ENCODE peak calls at places on chromosome X, in four cellular contexts. V, R, Z and C are unnamed samples.

GRCh38 chrX:19811807-19812604 is 75.4 kb downstream of the SH3KBP1 start:
- DNase-seq in V (no peak), R (no peak), Z (no peak), C (no peak)

GRCh38 chrX:107836958-107837357 is 11.3 kb downstream of the MID2 start:
- DNase-seq in V (no peak), R (no peak), Z (no peak), C (no peak)

GRCh38 chrX:10620121-10620699 is at the start of gene MID1:
- DNase-seq in V (peak; percentile 74), R (peak; percentile 90), Z (peak; percentile 79), C (peak; percentile 78)

GRCh38 chrX:69027181-69028005 is 137.9 kb downstream of the PJA1 start:
- DNase-seq in V (no peak), R (no peak), Z (no peak), C (peak; percentile 45)

GRCh38 chrX:43000121-43000520 is 222.2 kb upstream of the PPP1R2C start:
- DNase-seq in V (no peak), R (no peak), Z (no peak), C (no peak)

GRCh38 chrX:40157228-40158035 is 59.7 kb upstream of the BCOR start:
- DNase-seq in V (no peak), R (no peak), Z (no peak), C (no peak)

GRCh38 chrX:41468647-41469323 is 21.6 kb downstream of the NYX start:
- DNase-seq in V (no peak), R (peak; percentile 22), Z (no peak), C (no peak)

GRCh38 chrX:129791961-129792570 is 12.3 kb downstream of the SASH3 start:
- DNase-seq in V (no peak), R (no peak), Z (no peak), C (no peak)

GRCh38 chrX:155888139-155888538 is 7.0 kb downstream of the VAMP7 start:
- DNase-seq in V (no peak), R (no peak), Z (no peak), C (no peak)

GRCh38 chrX:149510386-149510785 is 5.3 kb upstream of the IDS start:
- DNase-seq in V (no peak), R (no peak), Z (no peak), C (no peak)
- TF ChIP-seq CTCF in V (no peak), R (no peak), Z (no peak), C (no peak)

DNA sequence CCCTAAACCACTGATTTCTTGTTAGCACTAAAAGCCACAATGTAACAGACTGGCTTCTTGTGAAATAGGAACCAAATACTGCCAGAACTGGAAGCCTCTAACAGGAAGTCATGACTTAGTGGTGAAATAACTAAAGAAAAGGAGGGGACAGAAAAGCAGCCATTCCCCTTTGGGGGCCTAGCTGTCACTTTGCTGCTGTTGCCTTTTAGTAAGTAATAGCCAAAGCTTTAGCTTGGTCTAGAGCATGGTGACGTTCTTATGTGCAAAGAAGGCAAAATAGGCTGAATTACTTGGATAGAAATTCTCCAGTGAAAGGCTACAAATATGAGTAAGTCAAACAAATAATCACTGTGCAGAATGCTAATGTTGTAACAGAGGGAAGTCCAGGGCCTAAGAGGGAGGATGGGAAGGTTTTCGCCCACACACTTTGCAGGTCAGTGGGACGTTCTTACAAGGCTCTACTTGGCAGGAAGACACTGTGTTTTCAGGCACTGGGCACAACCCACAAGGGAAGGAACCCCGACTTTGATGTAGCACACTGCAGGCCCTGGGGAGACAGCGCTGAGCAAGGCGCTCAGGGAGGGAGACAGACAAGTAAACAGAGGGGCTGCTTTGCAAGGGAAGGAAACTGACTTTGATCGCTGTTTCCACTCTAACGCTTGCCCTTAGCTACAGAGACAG is 16.6 kb downstream of the GAB3 start:
- DNase-seq in V (peak; percentile 71), R (peak; percentile 70), Z (peak; percentile 72), C (no peak)
- H3K4me1 ChIP-seq in V (no peaks in the 10 kb centered on the region), R (peaks cover 28% of the 10 kb centered on the region), Z (no peaks in the 10 kb centered on the region), C (peaks cover 13% of the 10 kb centered on the region)

GRCh38 chrX:48573690-48574269 is 504 bp upstream of the RBM3 start:
- DNase-seq in V (peak; percentile 53), R (peak; percentile 24), Z (peak; percentile 69), C (peak; percentile 57)

GRCh38 chrX:48578661-48579128 is 4.4 kb downstream of the RBM3 start:
- DNase-seq in V (no peak), R (no peak), Z (no peak), C (no peak)

GRCh38 chrX:48576108-48576507 is 1.8 kb downstream of the RBM3 start:
- DNase-seq in V (no peak), R (no peak), Z (no peak), C (no peak)

GRCh38 chrX:48575642-48576041 is 1.4 kb downstream of the RBM3 start:
- DNase-seq in V (no peak), R (no peak), Z (no peak), C (no peak)

DNA sequence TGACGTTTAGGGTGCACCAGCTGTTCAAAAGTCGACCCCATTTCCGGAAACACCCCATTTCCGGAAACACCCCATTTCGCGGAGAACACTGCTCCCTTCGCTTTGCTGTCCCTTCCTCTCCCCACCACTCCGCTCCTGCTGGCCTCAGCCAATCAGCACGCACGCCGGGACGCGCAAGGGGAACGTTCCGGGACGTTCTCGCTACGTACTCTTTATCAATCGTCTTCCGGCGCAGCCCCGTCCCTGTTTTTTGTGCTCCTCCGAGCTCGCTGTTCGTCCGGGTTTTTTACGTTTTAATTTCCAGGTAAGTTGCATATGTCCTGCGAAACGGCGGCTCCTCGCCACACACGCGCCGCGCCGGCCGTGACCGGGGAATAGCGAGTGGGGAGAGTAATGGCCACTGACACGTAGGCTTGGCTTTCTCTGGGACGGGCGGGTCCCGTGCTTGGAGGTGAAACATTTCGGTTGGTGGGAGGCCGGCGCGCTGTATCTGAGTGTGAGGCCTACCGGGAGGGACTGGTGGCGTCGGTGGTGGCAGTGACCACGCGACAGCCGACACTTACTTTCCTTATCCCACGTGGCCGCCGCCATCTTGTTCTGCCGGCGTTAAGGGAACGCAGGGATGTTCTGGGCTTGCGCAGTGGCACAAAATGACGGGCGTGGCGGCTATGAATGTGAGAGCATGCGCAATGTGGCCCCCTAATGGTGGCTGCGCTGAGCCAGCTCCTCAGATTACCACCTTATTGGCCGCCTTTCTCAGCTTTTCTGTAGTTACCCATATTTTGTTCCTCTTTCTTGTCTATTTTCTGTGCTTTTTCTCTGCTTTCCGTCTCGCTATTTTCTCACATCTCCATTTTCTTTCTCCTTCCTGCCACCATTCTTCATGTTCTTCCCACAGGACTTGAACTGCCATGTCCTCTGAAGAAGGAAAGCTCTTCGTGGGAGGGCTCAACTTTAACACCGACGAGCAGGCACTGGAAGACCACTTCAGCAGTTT is at the start of gene RBM3:
- DNase-seq in V (peak; percentile 96), R (peak; percentile 93), Z (peak; percentile 96), C (peak; percentile 96)
- TF ChIP-seq CTCF in V (no peak), R (no peak), Z (peak; percentile 22), C (peak; percentile 54)

GRCh38 chrX:9340619-9341304 is 124.1 kb upstream of the TBL1X start:
- DNase-seq in V (peak; percentile 73), R (peak; percentile 22), Z (peak; percentile 70), C (no peak)
- H3K4me1 ChIP-seq in V (no peaks in the 10 kb centered on the region), R (peaks cover 4% of the 10 kb centered on the region), Z (peaks cover 8% of the 10 kb centered on the region), C (peaks cover 4% of the 10 kb centered on the region)

GRCh38 chrX:145773006-145773405 is 44.6 kb upstream of the SLITRK2 start:
- DNase-seq in V (no peak), R (no peak), Z (no peak), C (no peak)
- TF ChIP-seq CTCF in V (no peak), R (no peak), Z (no peak), C (no peak)

GRCh38 chrX:133305348-133305747 is 87.2 kb upstream of the TFDP3 start:
- DNase-seq in V (no peak), R (no peak), Z (no peak), C (no peak)

GRCh38 chrX:133307094-133307493 is 88.9 kb upstream of the TFDP3 start:
- DNase-seq in V (no peak), R (no peak), Z (no peak), C (no peak)

GRCh38 chrX:133302775-133303445 is 84.8 kb upstream of the TFDP3 start:
- DNase-seq in V (no peak), R (no peak), Z (no peak), C (no peak)

DNA sequence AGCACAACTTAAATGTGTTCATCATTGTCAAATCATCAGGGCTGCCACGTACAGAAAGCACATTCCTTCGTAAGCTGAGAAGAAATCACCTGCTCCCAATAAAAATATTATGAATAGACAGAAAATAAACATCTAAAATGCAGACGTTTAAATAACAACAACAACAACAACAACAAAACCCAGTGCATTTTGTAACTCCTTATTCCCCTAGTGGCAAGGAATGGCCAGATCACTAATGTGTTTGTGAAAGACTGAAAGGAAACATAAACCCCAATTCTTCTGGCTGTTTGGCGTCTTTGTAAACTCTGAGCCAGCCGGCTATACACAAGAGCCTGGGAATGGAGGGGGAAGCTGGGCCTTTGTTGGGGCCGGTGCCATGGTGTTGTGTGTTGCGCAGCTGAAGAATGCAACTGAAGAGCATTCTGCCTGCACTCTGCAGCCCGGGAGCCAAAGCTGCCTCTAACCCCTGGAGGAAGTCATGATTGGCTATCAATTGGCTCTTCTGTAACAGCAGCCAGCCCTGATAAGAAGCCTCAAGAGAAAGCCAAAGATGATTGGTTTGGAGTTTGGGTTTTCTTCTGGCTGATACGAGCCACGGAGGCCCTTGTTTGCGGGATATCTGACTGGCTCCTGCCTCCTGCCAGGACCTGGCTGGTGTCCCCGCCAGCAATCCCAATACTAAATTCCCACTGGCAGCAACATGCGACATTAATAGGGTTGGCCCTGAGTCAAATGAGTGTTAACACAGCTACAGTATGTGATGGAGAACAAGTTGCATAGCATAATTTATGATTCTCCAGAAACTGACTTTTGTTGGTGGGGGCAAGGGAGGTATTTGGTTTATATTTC is 89.7 kb upstream of the TFDP3 start:
- DNase-seq in V (no peak), R (no peak), Z (no peak), C (no peak)
- H3K4me1 ChIP-seq in V (no peaks in the 10 kb centered on the region), R (no peaks in the 10 kb centered on the region), Z (no peaks in the 10 kb centered on the region), C (no peaks in the 10 kb centered on the region)

DNA sequence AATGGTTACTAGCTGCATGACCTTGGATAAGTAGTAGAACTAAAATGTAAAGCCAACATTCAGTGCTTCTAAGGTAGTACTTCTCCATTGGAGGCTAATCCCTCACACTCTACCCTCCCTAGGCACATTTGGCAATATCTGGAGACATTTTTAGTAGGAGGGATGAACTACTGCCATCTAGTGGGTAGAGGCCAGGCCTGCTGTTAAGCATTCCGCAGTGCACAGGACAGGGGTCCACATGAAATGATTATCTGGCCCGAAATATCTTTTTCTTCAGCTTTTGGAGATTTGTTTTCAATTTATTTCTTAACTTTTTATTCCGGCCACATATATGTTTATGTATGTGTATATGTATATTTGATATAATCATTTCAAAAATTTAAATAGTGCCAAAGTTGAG is 36.0 kb upstream of the SPANXC start:
- DNase-seq in V (no peak), R (peak; percentile 22), Z (no peak), C (peak; percentile 8)
- TF ChIP-seq CTCF in V (no peak), R (peak; percentile 22), Z (peak; percentile 16), C (peak; percentile 62)